ENCODE peak calls at places on chromosomes 13 and 19, in four cellular contexts. One of them, this sample, is unnamed.
A peak's percentile ranks its signal among the peaks of the same experiment; 100 is the strongest.

GRCh38 chr13:41463823-41464602 is 6.7 kb downstream of the RGCC start:
- DNase-seq in GM10248: peak; percentile 73
- DNase-seq in stimulated activated naive CD4-positive, alpha-beta T cell: peak; percentile 24
- DNase-seq in stimulated activated CD4-positive, alpha-beta T cell treated with anti-CD3 and anti-CD28 coated beads, Interleukin-4, amount 100 ng/mL, for 24 hours: peak; percentile 57
- DNase-seq in this sample: peak; percentile 72

GRCh38 chr19:271856-272255 is 19.3 kb downstream of the PLPP2 start:
- DNase-seq in GM10248: no peak
- DNase-seq in stimulated activated CD4-positive, alpha-beta T cell treated with anti-CD3 and anti-CD28 coated beads, Interleukin-4, amount 100 ng/mL, for 24 hours: no peak
- DNase-seq in stimulated activated naive CD4-positive, alpha-beta T cell: no peak
- DNase-seq in this sample: peak; percentile 9

GRCh38 chr19:1236566-1236965 is 1.2 kb downstream of the CBARP start:
- DNase-seq in GM10248: no peak
- DNase-seq in stimulated activated naive CD4-positive, alpha-beta T cell: no peak
- DNase-seq in stimulated activated CD4-positive, alpha-beta T cell treated with anti-CD3 and anti-CD28 coated beads, Interleukin-4, amount 100 ng/mL, for 24 hours: no peak
- DNase-seq in this sample: no peak

GRCh38 chr19:8210660-8211101 is 1.5 kb downstream of the CERS4 start:
- DNase-seq in stimulated activated CD4-positive, alpha-beta T cell treated with anti-CD3 and anti-CD28 coated beads, Interleukin-4, amount 100 ng/mL, for 24 hours: no peak
- DNase-seq in GM10248: no peak
- DNase-seq in stimulated activated naive CD4-positive, alpha-beta T cell: no peak
- DNase-seq in this sample: no peak

GRCh38 chr13:20392530-20392929 is 133.1 kb downstream of the CRYL1 start:
- DNase-seq in GM10248: no peak
- DNase-seq in stimulated activated naive CD4-positive, alpha-beta T cell: no peak
- DNase-seq in stimulated activated CD4-positive, alpha-beta T cell treated with anti-CD3 and anti-CD28 coated beads, Interleukin-4, amount 100 ng/mL, for 24 hours: no peak
- DNase-seq in this sample: no peak

GRCh38 chr19:45470147-45471081 is 2.6 kb downstream of the FOSB start:
- DNase-seq in stimulated activated CD4-positive, alpha-beta T cell treated with anti-CD3 and anti-CD28 coated beads, Interleukin-4, amount 100 ng/mL, for 24 hours: peak; percentile 39
- DNase-seq in GM10248: no peak
- DNase-seq in stimulated activated naive CD4-positive, alpha-beta T cell: peak; percentile 59
- DNase-seq in this sample: no peak

GRCh38 chr13:112880976-112881540 is 88.0 kb upstream of the MCF2L start:
- DNase-seq in stimulated activated naive CD4-positive, alpha-beta T cell: no peak
- DNase-seq in stimulated activated CD4-positive, alpha-beta T cell treated with anti-CD3 and anti-CD28 coated beads, Interleukin-4, amount 100 ng/mL, for 24 hours: no peak
- DNase-seq in GM10248: no peak
- DNase-seq in this sample: no peak

GRCh38 chr13:42885325-42885724 is 103.9 kb downstream of the FAM216B start:
- DNase-seq in stimulated activated CD4-positive, alpha-beta T cell treated with anti-CD3 and anti-CD28 coated beads, Interleukin-4, amount 100 ng/mL, for 24 hours: no peak
- DNase-seq in stimulated activated naive CD4-positive, alpha-beta T cell: no peak
- DNase-seq in GM10248: no peak
- DNase-seq in this sample: no peak

GRCh38 chr19:32719611-32720059 is at the start of gene TDRD12:
- DNase-seq in stimulated activated CD4-positive, alpha-beta T cell treated with anti-CD3 and anti-CD28 coated beads, Interleukin-4, amount 100 ng/mL, for 24 hours: no peak
- DNase-seq in GM10248: no peak
- DNase-seq in stimulated activated naive CD4-positive, alpha-beta T cell: no peak
- DNase-seq in this sample: no peak

GRCh38 chr19:1076951-1077350 is 10.0 kb downstream of the ARHGAP45 start:
- DNase-seq in stimulated activated CD4-positive, alpha-beta T cell treated with anti-CD3 and anti-CD28 coated beads, Interleukin-4, amount 100 ng/mL, for 24 hours: peak; percentile 94
- DNase-seq in stimulated activated naive CD4-positive, alpha-beta T cell: peak; percentile 81
- DNase-seq in GM10248: peak; percentile 92
- DNase-seq in this sample: peak; percentile 91

GRCh38 chr19:45217193-45217956 is 27.8 kb downstream of the EXOC3L2 start:
- DNase-seq in GM10248: no peak
- DNase-seq in stimulated activated naive CD4-positive, alpha-beta T cell: no peak
- DNase-seq in stimulated activated CD4-positive, alpha-beta T cell treated with anti-CD3 and anti-CD28 coated beads, Interleukin-4, amount 100 ng/mL, for 24 hours: no peak
- DNase-seq in this sample: no peak

GRCh38 chr19:10858204-10858828 is 10.1 kb downstream of the C19orf38 start:
- DNase-seq in GM10248: peak; percentile 48
- DNase-seq in stimulated activated CD4-positive, alpha-beta T cell treated with anti-CD3 and anti-CD28 coated beads, Interleukin-4, amount 100 ng/mL, for 24 hours: no peak
- DNase-seq in stimulated activated naive CD4-positive, alpha-beta T cell: no peak
- DNase-seq in this sample: peak; percentile 61

GRCh38 chr13:74683411-74683810 is 549.2 kb upstream of the KLF12 start:
- DNase-seq in stimulated activated naive CD4-positive, alpha-beta T cell: no peak
- DNase-seq in stimulated activated CD4-positive, alpha-beta T cell treated with anti-CD3 and anti-CD28 coated beads, Interleukin-4, amount 100 ng/mL, for 24 hours: no peak
- DNase-seq in GM10248: no peak
- DNase-seq in this sample: no peak

GRCh38 chr13:51797664-51798488 is 6.1 kb downstream of the DHRS12 start:
- DNase-seq in stimulated activated naive CD4-positive, alpha-beta T cell: peak; percentile 36
- DNase-seq in stimulated activated CD4-positive, alpha-beta T cell treated with anti-CD3 and anti-CD28 coated beads, Interleukin-4, amount 100 ng/mL, for 24 hours: peak; percentile 73
- DNase-seq in GM10248: peak; percentile 61
- DNase-seq in this sample: peak; percentile 65

GRCh38 chr13:30111810-30112209 is 195.5 kb downstream of the KATNAL1 start:
- DNase-seq in stimulated activated CD4-positive, alpha-beta T cell treated with anti-CD3 and anti-CD28 coated beads, Interleukin-4, amount 100 ng/mL, for 24 hours: no peak
- DNase-seq in stimulated activated naive CD4-positive, alpha-beta T cell: no peak
- DNase-seq in GM10248: peak; percentile 41
- DNase-seq in this sample: no peak

GRCh38 chr13:113833111-113833830 is 30.6 kb downstream of the GAS6 start:
- DNase-seq in stimulated activated CD4-positive, alpha-beta T cell treated with anti-CD3 and anti-CD28 coated beads, Interleukin-4, amount 100 ng/mL, for 24 hours: no peak
- DNase-seq in stimulated activated naive CD4-positive, alpha-beta T cell: no peak
- DNase-seq in GM10248: no peak
- DNase-seq in this sample: no peak

GRCh38 chr19:29629836-29630534 is 23.9 kb downstream of the POP4 start:
- DNase-seq in GM10248: no peak
- DNase-seq in stimulated activated naive CD4-positive, alpha-beta T cell: no peak
- DNase-seq in stimulated activated CD4-positive, alpha-beta T cell treated with anti-CD3 and anti-CD28 coated beads, Interleukin-4, amount 100 ng/mL, for 24 hours: no peak
- DNase-seq in this sample: no peak

GRCh38 chr13:47188802-47189201 is 291.9 kb upstream of the HTR2A start:
- DNase-seq in stimulated activated naive CD4-positive, alpha-beta T cell: no peak
- DNase-seq in GM10248: no peak
- DNase-seq in stimulated activated CD4-positive, alpha-beta T cell treated with anti-CD3 and anti-CD28 coated beads, Interleukin-4, amount 100 ng/mL, for 24 hours: no peak
- DNase-seq in this sample: no peak

GRCh38 chr19:48868196-48868886 is at the start of gene PLEKHA4:
- DNase-seq in stimulated activated CD4-positive, alpha-beta T cell treated with anti-CD3 and anti-CD28 coated beads, Interleukin-4, amount 100 ng/mL, for 24 hours: no peak
- DNase-seq in GM10248: no peak
- DNase-seq in stimulated activated naive CD4-positive, alpha-beta T cell: no peak
- DNase-seq in this sample: no peak

GRCh38 chr13:77047649-77048343 is 20.8 kb upstream of the FBXL3 start:
- DNase-seq in stimulated activated naive CD4-positive, alpha-beta T cell: no peak
- DNase-seq in stimulated activated CD4-positive, alpha-beta T cell treated with anti-CD3 and anti-CD28 coated beads, Interleukin-4, amount 100 ng/mL, for 24 hours: no peak
- DNase-seq in GM10248: no peak
- DNase-seq in this sample: no peak

GRCh38 chr19:37506387-37507166 is at the start of gene ZNF793:
- DNase-seq in stimulated activated CD4-positive, alpha-beta T cell treated with anti-CD3 and anti-CD28 coated beads, Interleukin-4, amount 100 ng/mL, for 24 hours: peak; percentile 82
- DNase-seq in stimulated activated naive CD4-positive, alpha-beta T cell: peak; percentile 55
- DNase-seq in GM10248: peak; percentile 58
- DNase-seq in this sample: peak; percentile 66

GRCh38 chr19:58516246-58516836 is 3.3 kb downstream of the ZBTB45 start:
- DNase-seq in stimulated activated CD4-positive, alpha-beta T cell treated with anti-CD3 and anti-CD28 coated beads, Interleukin-4, amount 100 ng/mL, for 24 hours: no peak
- DNase-seq in GM10248: no peak
- DNase-seq in stimulated activated naive CD4-positive, alpha-beta T cell: no peak
- DNase-seq in this sample: no peak

GRCh38 chr13:102873653-102874052 is 27.8 kb downstream of the ERCC5 start:
- DNase-seq in stimulated activated naive CD4-positive, alpha-beta T cell: no peak
- DNase-seq in stimulated activated CD4-positive, alpha-beta T cell treated with anti-CD3 and anti-CD28 coated beads, Interleukin-4, amount 100 ng/mL, for 24 hours: no peak
- DNase-seq in GM10248: peak; percentile 37
- DNase-seq in this sample: peak; percentile 51

GRCh38 chr13:80591978-80592377 is 251.1 kb upstream of the SPRY2 start:
- DNase-seq in stimulated activated CD4-positive, alpha-beta T cell treated with anti-CD3 and anti-CD28 coated beads, Interleukin-4, amount 100 ng/mL, for 24 hours: no peak
- DNase-seq in GM10248: no peak
- DNase-seq in stimulated activated naive CD4-positive, alpha-beta T cell: no peak
- DNase-seq in this sample: no peak

GRCh38 chr13:50993371-50993770 is 83.8 kb downstream of the RNASEH2B start:
- DNase-seq in stimulated activated CD4-positive, alpha-beta T cell treated with anti-CD3 and anti-CD28 coated beads, Interleukin-4, amount 100 ng/mL, for 24 hours: no peak
- DNase-seq in stimulated activated naive CD4-positive, alpha-beta T cell: no peak
- DNase-seq in GM10248: no peak
- DNase-seq in this sample: no peak

GRCh38 chr13:97113231-97114001 is 108.7 kb upstream of the MBNL2 start:
- DNase-seq in GM10248: no peak
- DNase-seq in stimulated activated naive CD4-positive, alpha-beta T cell: no peak
- DNase-seq in stimulated activated CD4-positive, alpha-beta T cell treated with anti-CD3 and anti-CD28 coated beads, Interleukin-4, amount 100 ng/mL, for 24 hours: no peak
- DNase-seq in this sample: no peak

GRCh38 chr19:5801796-5802616 is 2.9 kb upstream of the NRTN start:
- DNase-seq in GM10248: no peak
- DNase-seq in stimulated activated CD4-positive, alpha-beta T cell treated with anti-CD3 and anti-CD28 coated beads, Interleukin-4, amount 100 ng/mL, for 24 hours: no peak
- DNase-seq in stimulated activated naive CD4-positive, alpha-beta T cell: no peak
- DNase-seq in this sample: no peak